ENCODE peak calls at places on chromosomes 13 and 19, in seven cellular contexts. P is stomach, H is heart left ventricle, N is suprapubic skin, Y is GM12878, M is endothelial cell of umbilical vein, Q is gastrocnemius medialis. A is an unnamed sample.

GRCh38 chr13:46831588-46832194 is 34.7 kb upstream of the ESD start:
- DNase-seq in H (no peak), Y (no peak), P (no peak), Q (no peak), M (peak), N (no peak), A (no peak)

GRCh38 chr13:113860579-113861432 is 3.1 kb downstream of the GAS6 start:
- DNase-seq in Q (no peak), M (peak), N (peak), P (peak), Y (no peak), H (no peak), A (no peak)

GRCh38 chr19:22326219-22326618 is 40.0 kb downstream of the ZNF729 start:
- DNase-seq in H (no peak), Q (no peak), N (no peak), M (no peak), Y (no peak), P (no peak), A (no peak)

GRCh38 chr13:48221301-48222190 is 11.5 kb upstream of the ITM2B start:
- DNase-seq in P (no peak), H (no peak), Q (no peak), N (no peak), Y (no peak), M (peak), A (no peak)

GRCh38 chr13:46232281-46232680 is 20.6 kb downstream of the LRRC63 start:
- DNase-seq in Y (no peak), Q (no peak), M (peak), P (no peak), H (no peak), N (no peak), A (no peak)

GRCh38 chr13:18951412-18951811 is 230.2 kb downstream of the TUBA3C start:
- DNase-seq in P (no peak), H (no peak), Q (no peak), N (no peak), Y (no peak), M (no peak), A (no peak)

GRCh38 chr19:18225702-18226468 is at the start of gene PDE4C:
- DNase-seq in H (peak), P (no peak), N (no peak), Y (no peak), Q (no peak), M (peak), A (no peak)

GRCh38 chr13:113845723-113846638 is 17.9 kb downstream of the GAS6 start:
- DNase-seq in N (peak), M (no peak), Y (no peak), P (no peak), Q (no peak), H (peak), A (no peak)

GRCh38 chr13:99371956-99372355 is 64.8 kb upstream of the GPR183 start:
- DNase-seq in P (no peak), Y (no peak), M (no peak), Q (no peak), H (no peak), N (no peak), A (no peak)

GRCh38 chr13:48263196-48263595 is 30.2 kb downstream of the ITM2B start:
- DNase-seq in P (no peak), M (no peak), N (no peak), H (no peak), Y (no peak), Q (no peak), A (no peak)

GRCh38 chr19:19321143-19321577 is 531 bp downstream of the MAU2 start:
- DNase-seq in Y (no peak), N (no peak), P (no peak), H (no peak), Q (no peak), M (peak), A (no peak)

GRCh38 chr19:28971011-28971410 is 241.9 kb downstream of the UQCRFS1 start:
- DNase-seq in Q (no peak), N (no peak), H (no peak), Y (no peak), P (no peak), M (no peak), A (no peak)

GRCh38 chr19:52961981-52962380 is 700 bp downstream of the ZNF816 start:
- DNase-seq in M (no peak), Y (no peak), Q (no peak), H (no peak), N (no peak), P (no peak), A (no peak)

GRCh38 chr19:16612631-16613030 is 15.4 kb downstream of the MED26 start:
- DNase-seq in M (no peak), Y (no peak), Q (no peak), N (no peak), H (no peak), P (no peak), A (no peak)
- TF ChIP-seq POLR2A in M (no peak), Y (no peak), Q (no peak), N (no peak), H (no peak), P (no peak), A (no peak)

DNA sequence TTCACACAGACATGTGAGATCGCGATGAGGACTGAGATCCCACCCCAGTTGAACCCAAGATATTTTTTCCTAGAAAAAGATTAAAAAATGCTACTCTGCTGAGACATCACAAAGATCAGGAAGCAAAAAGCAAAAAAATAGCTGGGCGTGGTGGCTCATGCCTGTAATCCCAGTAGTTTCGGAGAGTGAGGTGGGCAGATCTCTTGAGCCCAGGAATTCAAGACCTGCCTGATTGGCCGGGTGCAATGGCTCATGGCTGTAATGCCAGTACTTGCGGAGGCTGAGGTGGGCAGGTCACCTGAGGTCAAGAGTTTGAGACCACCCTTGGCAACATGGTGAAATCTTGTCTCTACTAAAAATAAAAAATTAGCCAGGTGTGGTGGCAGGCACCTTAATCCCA is 1.1 kb downstream of the FUT3 start:
- DNase-seq in Q (no peak), P (no peak), N (no peak), Y (no peak), H (no peak), M (no peak), A (no peak)
- TF ChIP-seq POLR2A in Q (no peak), P (no peak), N (no peak), Y (no peak), H (no peak), M (no peak), A (no peak)

DNA sequence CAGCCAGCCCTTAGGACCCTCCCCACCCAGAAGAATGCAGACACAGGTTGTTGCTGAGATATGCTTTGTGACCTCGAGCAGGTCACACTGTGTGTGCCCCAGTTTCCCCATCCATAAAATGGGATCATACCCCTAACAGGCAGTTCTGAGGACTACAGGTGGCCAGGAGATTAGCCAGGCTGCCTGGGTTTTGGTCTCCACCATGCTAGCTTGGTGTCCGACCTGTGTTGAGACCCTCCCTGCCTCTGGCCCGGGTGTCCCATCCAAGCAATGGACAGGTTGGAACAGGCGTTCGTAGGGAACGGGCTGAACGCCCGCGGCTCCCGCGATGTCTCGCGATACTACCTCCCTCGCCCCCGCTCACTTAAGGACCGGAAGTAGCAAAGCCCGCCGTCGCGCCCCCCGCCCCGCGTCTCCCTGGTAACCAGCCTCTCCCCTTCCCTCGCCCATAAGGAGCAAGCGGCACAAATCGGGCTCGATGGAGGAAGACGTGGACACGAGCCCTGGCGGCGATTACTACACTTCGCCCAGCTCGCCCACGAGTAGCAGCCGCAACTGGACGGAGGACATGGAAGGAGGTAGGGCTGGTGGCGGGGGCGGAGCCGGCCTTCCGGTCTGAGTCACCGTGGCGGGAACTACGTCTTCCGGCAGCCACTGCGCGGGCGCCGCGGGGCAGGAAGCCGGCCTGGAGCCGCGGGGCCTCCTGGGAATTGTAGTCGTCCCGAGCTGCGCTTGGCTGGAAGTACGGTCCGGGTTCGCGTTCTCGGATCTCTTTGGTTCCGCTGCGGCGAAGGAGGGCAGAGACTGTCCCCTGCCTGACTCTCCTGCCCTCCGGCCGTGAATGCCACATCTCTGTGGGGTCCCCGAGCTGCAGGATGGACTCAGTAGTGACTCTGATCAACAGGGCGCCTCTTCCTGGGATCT is 45.4 kb downstream of the SMIM24 start:
- DNase-seq in P (peak), H (peak), M (peak), N (peak), Q (peak), Y (peak), A (peak)
- TF ChIP-seq POLR2A in P (no peak), H (no peak), M (peak), N (peak), Q (peak), Y (peak), A (peak)

GRCh38 chr19:38928406-38929001 is 2.1 kb downstream of the SARS2 start:
- DNase-seq in N (no peak), Y (no peak), H (no peak), P (no peak), Q (no peak), M (no peak), A (no peak)

GRCh38 chr19:38929929-38930775 is at the start of gene SARS2:
- DNase-seq in Y (peak), H (peak), N (peak), P (peak), Q (peak), M (peak), A (peak)

GRCh38 chr19:38932425-38933179 is 1.9 kb downstream of the MRPS12 start:
- DNase-seq in M (peak), P (no peak), Y (no peak), H (no peak), N (no peak), Q (no peak), A (no peak)

GRCh38 chr19:38933544-38933943 is 2.8 kb downstream of the MRPS12 start:
- DNase-seq in M (no peak), H (no peak), P (no peak), Q (no peak), Y (no peak), N (no peak), A (no peak)

DNA sequence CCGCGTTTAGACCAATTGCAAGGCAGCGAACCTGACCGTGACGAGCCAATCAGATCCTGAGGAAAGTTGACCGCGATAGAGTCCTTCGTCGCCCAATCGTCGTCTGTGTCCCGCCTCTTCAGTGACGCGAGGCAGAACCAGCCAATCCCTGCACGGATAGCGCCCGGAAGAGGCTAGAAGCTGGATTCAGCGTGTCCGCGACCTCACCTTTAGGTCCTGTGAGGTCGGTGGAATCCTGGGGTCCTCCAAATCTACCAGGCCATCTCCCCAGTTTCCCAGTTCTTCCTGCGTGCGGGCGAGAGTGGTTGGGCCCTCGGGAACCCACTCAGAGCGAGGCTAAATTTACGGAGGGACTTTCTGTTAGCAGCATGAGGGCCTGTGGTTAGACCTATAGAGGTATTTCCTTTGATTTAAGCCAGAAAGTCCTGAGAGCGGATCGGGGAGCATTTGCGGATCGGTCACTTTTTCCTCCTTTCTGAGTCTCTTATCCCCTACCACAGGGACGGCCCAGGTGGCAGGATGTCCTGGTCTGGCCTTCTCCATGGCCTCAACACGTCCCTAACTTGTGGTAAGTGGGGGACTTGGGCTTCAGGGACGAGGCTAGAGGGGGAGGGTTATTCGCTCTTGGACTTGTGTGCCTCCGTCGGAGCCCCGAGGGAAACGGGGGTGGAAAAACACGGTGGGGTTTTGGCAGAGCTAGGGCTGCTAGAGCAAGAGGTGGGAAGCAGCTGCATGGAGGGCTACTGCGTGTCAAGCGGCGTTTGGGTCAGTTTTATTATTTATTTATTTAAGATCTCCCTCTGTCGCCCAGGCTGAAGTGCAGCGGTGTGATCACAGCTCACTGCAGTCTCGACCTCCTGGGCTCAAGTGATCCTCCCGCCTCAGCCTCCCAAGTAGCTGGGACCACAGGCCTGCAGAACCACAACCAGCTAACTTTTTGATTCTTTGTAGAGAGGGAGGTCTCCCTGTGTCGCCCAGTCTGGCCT is at the start of gene MRPS12:
- DNase-seq in P (peak), M (peak), N (peak), H (peak), Y (peak), Q (peak), A (peak)
- TF ChIP-seq POLR2A in P (no peak), M (peak), N (no peak), H (no peak), Y (peak), Q (peak), A (no peak)

DNA sequence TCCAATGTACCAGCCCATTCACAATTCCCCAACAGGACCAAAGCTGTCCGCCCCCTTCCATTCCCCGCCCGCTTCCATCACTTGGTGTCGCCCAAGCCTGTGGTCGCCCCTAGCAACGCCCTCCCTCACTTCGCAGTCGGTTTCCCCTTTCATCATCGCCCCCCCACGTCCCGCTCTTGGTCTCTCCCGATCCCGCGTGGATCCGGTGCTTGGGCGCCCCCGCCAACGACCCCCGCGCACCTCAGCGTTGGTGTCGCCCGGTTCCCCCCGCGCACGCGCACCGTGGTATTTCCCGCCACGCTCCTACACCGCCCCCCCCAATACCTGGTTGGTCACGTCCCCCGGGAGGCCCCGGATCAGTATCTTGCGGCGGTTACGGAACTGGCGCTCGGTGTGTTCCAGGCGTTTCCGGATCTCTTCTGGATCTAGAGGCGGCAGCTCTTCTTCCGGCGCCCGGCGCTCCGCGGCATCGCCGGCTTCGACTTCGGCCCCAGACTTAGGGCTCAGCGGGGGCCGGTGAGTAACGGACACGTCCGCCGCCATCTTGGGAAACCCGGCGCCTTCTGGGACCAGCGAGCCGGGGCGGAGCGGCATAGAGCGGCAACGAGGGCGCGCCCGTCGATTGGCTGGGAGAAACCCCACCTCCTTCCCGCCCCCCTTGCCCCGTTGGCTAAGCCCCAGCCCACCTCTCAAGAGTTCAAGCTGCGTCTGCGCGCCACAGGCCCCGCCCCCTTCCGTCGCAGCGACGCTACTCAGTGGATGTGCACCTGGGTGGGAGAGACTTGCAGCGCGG is at the start of gene RAVER1:
- DNase-seq in H (peak), Q (peak), N (peak), Y (peak), P (peak), M (peak), A (peak)
- TF ChIP-seq POLR2A in H (no peak), Q (peak), N (peak), Y (peak), P (no peak), M (peak), A (no peak)

GRCh38 chr19:41535029-41535622 is 40.8 kb upstream of the CEACAM21 start:
- DNase-seq in H (no peak), Y (peak), Q (no peak), M (peak), N (no peak), P (no peak), A (no peak)
- TF ChIP-seq POLR2A in H (no peak), Y (no peak), Q (no peak), M (no peak), N (no peak), P (no peak), A (no peak)

GRCh38 chr19:55623130-55623868 is 1.1 kb downstream of the ZNF784 start:
- DNase-seq in N (no peak), P (no peak), Q (peak), M (no peak), H (no peak), Y (no peak), A (no peak)

GRCh38 chr19:55625004-55625326 is 599 bp upstream of the ZNF784 start:
- DNase-seq in Y (no peak), M (no peak), N (no peak), H (no peak), P (no peak), Q (no peak), A (no peak)

GRCh38 chr19:55622242-55622969 is 2.0 kb downstream of the ZNF784 start:
- DNase-seq in H (no peak), Q (no peak), M (no peak), N (peak), P (no peak), Y (no peak), A (no peak)

GRCh38 chr19:55626350-55626749 is 2.0 kb upstream of the ZNF784 start:
- DNase-seq in N (no peak), H (no peak), Y (no peak), M (no peak), P (no peak), Q (no peak), A (no peak)

DNA sequence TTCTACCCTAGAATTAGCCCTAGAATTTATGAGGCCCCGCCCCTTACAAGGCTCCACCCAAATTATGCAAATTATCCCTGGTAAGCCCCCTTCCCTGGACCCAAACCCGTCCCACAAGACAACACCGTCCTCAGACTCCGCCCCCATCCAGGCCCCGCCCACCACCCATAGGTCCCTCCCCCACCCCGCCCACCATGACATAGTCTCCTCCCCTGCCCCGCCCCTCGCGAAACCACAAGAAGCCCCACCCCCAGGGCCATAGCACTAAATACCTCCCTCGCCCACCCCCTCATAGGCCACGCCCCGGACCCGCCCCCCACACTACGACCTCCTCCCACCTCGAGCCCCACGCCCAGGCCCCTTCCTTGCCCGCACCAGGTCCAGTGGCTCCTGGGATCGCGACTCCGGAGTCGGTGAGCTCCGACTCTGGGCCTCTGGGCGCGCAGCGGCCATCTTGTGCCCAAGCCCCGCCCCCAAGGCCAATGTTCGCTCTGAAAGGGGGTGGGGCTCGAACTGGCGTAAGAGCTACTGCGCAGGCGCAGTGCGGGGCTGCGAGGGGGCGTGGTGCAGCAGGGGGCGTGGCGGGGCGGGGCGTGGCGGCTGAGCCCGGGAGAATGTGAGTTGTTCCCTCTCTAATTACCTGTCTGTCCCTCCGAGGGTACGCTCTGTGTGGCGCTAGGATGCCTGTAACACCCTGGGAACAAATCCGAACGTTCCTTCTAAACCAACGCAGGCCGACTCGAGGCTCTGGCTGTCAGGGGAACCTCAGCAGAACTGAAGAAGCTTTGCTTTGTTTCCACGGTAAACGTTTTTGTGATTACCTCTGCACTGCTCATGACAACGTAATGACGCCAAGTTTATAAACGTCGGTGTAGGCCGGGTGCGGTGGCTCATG is at the start of gene ZNF784:
- DNase-seq in P (peak), H (peak), Q (peak), N (peak), Y (no peak), M (peak), A (peak)
- TF ChIP-seq POLR2A in P (no peak), H (no peak), Q (peak), N (no peak), Y (peak), M (peak), A (peak)